ENCODE peak calls at places on chromosome 11, in five cellular contexts. Q, S, U, J and F are unnamed samples. For H3K4me1, the result is how much of the 10 kb centered on the place peaks cover.

GRCh38 chr11:62020661-62021060 is 53.2 kb upstream of the FTH1 start:
- DNase-seq in Q (no peak), S (no peak), U (no peak), J (no peak), F (no peak)

GRCh38 chr11:113274708-113275582 is 39.4 kb upstream of the TTC12 start:
- DNase-seq in Q (no peak), S (no peak), U (no peak), J (no peak), F (no peak)

GRCh38 chr11:94059065-94059464 is 37.9 kb downstream of the HEPHL1 start:
- DNase-seq in Q (no peak), S (no peak), U (no peak), J (no peak), F (no peak)

GRCh38 chr11:4606231-4607015 is 1.6 kb downstream of the TRIM68 start:
- DNase-seq in Q (no peak), S (no peak), U (no peak), J (peak), F (no peak)

GRCh38 chr11:624705-625635 is at the start of gene CDHR5:
- DNase-seq in Q (no peak), S (no peak), U (no peak), J (no peak), F (no peak)

GRCh38 chr11:2693851-2694261 is 5.9 kb downstream of the KCNQ1OT1 start:
- DNase-seq in Q (no peak), S (peak), U (no peak), J (no peak), F (no peak)

GRCh38 chr11:62030071-62030684 is 62.7 kb upstream of the FTH1 start:
- DNase-seq in Q (no peak), S (no peak), U (no peak), J (no peak), F (no peak)

GRCh38 chr11:221998-222789 is 13.9 kb downstream of the SIRT3 start:
- DNase-seq in Q (no peak), S (no peak), U (no peak), J (no peak), F (no peak)

GRCh38 chr11:34565417-34566208 is 52.0 kb upstream of the ELF5 start:
- DNase-seq in Q (no peak), S (no peak), U (no peak), J (peak), F (no peak)

GRCh38 chr11:93526058-93526633 is 17.0 kb downstream of the SMCO4 start:
- DNase-seq in Q (no peak), S (no peak), U (no peak), J (no peak), F (no peak)

GRCh38 chr11:100562102-100562501 is 125.0 kb upstream of the ARHGAP42 start:
- DNase-seq in Q (peak), S (no peak), U (peak), J (peak), F (no peak)

GRCh38 chr11:45021692-45022130 is 71.0 kb upstream of the TP53I11 start:
- DNase-seq in Q (peak), S (peak), U (no peak), J (peak), F (peak)

GRCh38 chr11:129699711-129700304 is 115.8 kb upstream of the TMEM45B start:
- DNase-seq in Q (no peak), S (no peak), U (no peak), J (no peak), F (no peak)

GRCh38 chr11:92843455-92843854 is 126.0 kb upstream of the MTNR1B start:
- DNase-seq in Q (no peak), S (no peak), U (no peak), J (no peak), F (no peak)

GRCh38 chr11:5625281-5625680 is 480 bp downstream of the TRIM34 start:
- DNase-seq in Q (no peak), S (no peak), U (no peak), J (no peak), F (no peak)

GRCh38 chr11:125315088-125315740 is 150.7 kb downstream of the PKNOX2 start:
- DNase-seq in Q (peak), S (no peak), U (no peak), J (peak), F (no peak)

GRCh38 chr11:112612283-112612849 is 348.9 kb upstream of the NCAM1 start:
- DNase-seq in Q (no peak), S (no peak), U (no peak), J (no peak), F (no peak)

GRCh38 chr11:72430743-72431570 is 3.4 kb downstream of the CLPB start:
- DNase-seq in Q (peak), S (no peak), U (no peak), J (peak), F (no peak)

GRCh38 chr11:17277024-17277584 is 565 bp downstream of the NUCB2 start:
- DNase-seq in Q (peak), S (no peak), U (no peak), J (peak), F (no peak)

GRCh38 chr11:17276236-17277023 is at the start of gene NUCB2:
- DNase-seq in Q (peak), S (peak), U (peak), J (peak), F (peak)

GRCh38 chr11:17272823-17273222 is 3.7 kb upstream of the NUCB2 start:
- DNase-seq in Q (no peak), S (no peak), U (no peak), J (no peak), F (no peak)

GRCh38 chr11:17275376-17276235 is 933 bp upstream of the NUCB2 start:
- DNase-seq in Q (no peak), S (no peak), U (no peak), J (no peak), F (no peak)

DNA sequence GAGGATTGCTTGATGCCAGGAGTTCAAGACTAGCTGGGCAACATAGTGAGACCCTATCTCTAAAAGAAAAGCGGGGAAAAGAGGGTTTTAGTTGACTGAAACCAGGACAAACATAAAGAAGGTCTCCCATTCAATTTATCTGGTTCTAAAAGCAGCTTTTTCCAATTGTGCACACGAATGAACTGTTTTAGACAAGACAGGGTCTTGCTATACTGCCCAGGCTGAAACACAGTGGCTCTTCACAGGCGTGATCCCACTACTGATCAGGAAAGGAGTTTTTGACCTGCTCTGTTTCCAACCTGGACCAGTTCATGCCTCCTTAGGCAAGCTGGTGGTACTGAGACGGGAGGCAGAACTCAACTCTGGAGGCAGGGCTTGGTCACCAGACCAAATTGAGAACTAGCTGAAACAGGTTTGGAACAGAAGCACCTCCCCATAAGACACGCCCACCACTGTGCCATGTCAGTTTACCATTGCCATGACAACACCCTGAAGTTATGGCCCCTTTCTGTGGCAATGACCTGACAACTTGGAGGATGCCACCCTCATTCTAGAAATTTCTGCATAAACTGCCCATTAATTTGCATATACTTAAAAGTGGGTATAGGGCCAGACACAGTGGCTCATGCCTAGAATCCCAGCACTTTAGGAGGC is 2.7 kb upstream of the NUCB2 start:
- DNase-seq in Q (no peak), S (no peak), U (no peak), J (no peak), F (no peak)
- H3K4me1 ChIP-seq in Q (under half), S (under half), U (under half), J (under half), F (under half)

GRCh38 chr11:86062719-86063118 is 6.2 kb downstream of the PICALM start:
- DNase-seq in Q (peak), S (no peak), U (no peak), J (peak), F (no peak)
- H3K4me1 ChIP-seq in Q (under half), S (half or more), U (under half), J (under half), F (under half)

GRCh38 chr11:47514825-47515647 is 37.9 kb downstream of the CELF1 start:
- DNase-seq in Q (peak), S (no peak), U (no peak), J (peak), F (no peak)

GRCh38 chr11:47516155-47516554 is 36.8 kb downstream of the CELF1 start:
- DNase-seq in Q (no peak), S (no peak), U (no peak), J (no peak), F (no peak)

GRCh38 chr11:47512701-47513100 is 40.2 kb downstream of the CELF1 start:
- DNase-seq in Q (no peak), S (no peak), U (no peak), J (no peak), F (no peak)

GRCh38 chr11:47518212-47518959 is 34.5 kb downstream of the CELF1 start:
- DNase-seq in Q (no peak), S (no peak), U (no peak), J (peak), F (no peak)

GRCh38 chr11:47516984-47517853 is 35.7 kb downstream of the CELF1 start:
- DNase-seq in Q (no peak), S (no peak), U (no peak), J (no peak), F (no peak)
- H3K4me1 ChIP-seq in Q (under half), S (half or more), U (under half), J (under half), F (half or more)

GRCh38 chr11:33262016-33262638 is 4.9 kb downstream of the HIPK3 start:
- DNase-seq in Q (peak), S (no peak), U (no peak), J (no peak), F (no peak)
- H3K4me1 ChIP-seq in Q (under half), S (half or more), U (under half), J (under half), F (half or more)

DNA sequence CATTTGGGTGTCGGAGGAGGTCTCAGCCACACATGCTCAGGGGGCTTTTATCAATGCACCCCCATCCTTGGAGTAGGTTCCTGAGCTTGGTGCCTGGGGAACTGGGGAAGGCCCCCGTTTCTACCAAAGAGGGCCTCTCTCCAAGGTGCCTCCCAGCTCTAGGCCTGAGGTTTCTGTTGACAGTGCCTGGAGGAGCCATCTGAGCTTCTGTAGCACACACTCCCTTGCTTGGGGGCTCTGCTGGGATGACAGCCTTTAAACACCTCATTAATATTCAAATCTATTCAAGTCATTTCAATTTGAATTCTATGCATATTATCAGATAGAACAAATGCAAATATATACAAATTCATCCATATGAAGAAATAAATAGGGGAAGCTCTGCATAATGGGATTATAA is 18.9 kb downstream of the KIRREL3 start:
- DNase-seq in Q (no peak), S (no peak), U (no peak), J (no peak), F (no peak)
- H3K4me1 ChIP-seq in Q (under half), S (under half), U (under half), J (under half), F (under half)

GRCh38 chr11:69500285-69501120 is 19.0 kb downstream of the LINC01488 start:
- DNase-seq in Q (no peak), S (no peak), U (no peak), J (no peak), F (no peak)

GRCh38 chr11:69498614-69499175 is 17.2 kb downstream of the LINC01488 start:
- DNase-seq in Q (no peak), S (no peak), U (no peak), J (no peak), F (no peak)

GRCh38 chr11:69501121-69501489 is 19.6 kb downstream of the LINC01488 start:
- DNase-seq in Q (no peak), S (no peak), U (no peak), J (no peak), F (no peak)

GRCh38 chr11:69499216-69499945 is 17.9 kb downstream of the LINC01488 start:
- DNase-seq in Q (no peak), S (no peak), U (no peak), J (no peak), F (no peak)

GRCh38 chr11:69499946-69500284 is 18.5 kb downstream of the LINC01488 start:
- DNase-seq in Q (no peak), S (no peak), U (no peak), J (no peak), F (no peak)
- H3K4me1 ChIP-seq in Q (under half), S (under half), U (under half), J (under half), F (under half)